ENCODE peak calls at places on chromosomes 6 and 20, in nine cellular contexts. X, S, C, U, R, K, O, Q and W are unnamed samples. For H3K9me3, the result is how much of the 10 kb centered on the place peaks cover.

GRCh38 chr20:46283426-46283825 is 24.9 kb downstream of the CDH22 start:
- DNase-seq in S (no peak), Q (no peak), R (no peak), C (no peak), O (no peak), U (no peak), K (no peak), X (no peak), W (peak)

GRCh38 chr6:37622639-37623038 is 75.0 kb downstream of the MDGA1 start:
- DNase-seq in C (peak), R (no peak), Q (no peak), U (no peak), S (no peak), O (no peak), X (no peak), K (no peak), W (no peak)

GRCh38 chr6:37239511-37239910 is 18.1 kb upstream of the TBC1D22B start:
- DNase-seq in K (no peak), U (no peak), R (no peak), Q (no peak), C (no peak), O (no peak), S (no peak), X (no peak), W (no peak)

GRCh38 chr20:4775322-4776078 is 53.8 kb downstream of the PRND start:
- DNase-seq in S (no peak), K (no peak), O (no peak), X (no peak), Q (no peak), R (no peak), U (no peak), C (no peak), W (no peak)

GRCh38 chr6:42104095-42104806 is 38.2 kb downstream of the C6orf132 start:
- DNase-seq in K (peak), U (peak), Q (peak), X (peak), C (peak), S (no peak), O (no peak), R (no peak), W (no peak)

GRCh38 chr6:135537782-135538301 is 40.3 kb upstream of the AHI1 start:
- DNase-seq in K (no peak), X (no peak), R (peak), U (peak), Q (no peak), C (peak), O (no peak), S (peak), W (peak)

GRCh38 chr6:150751296-150751695 is 114.2 kb upstream of the MTHFD1L start:
- DNase-seq in O (no peak), C (no peak), K (no peak), R (peak), X (no peak), U (no peak), Q (no peak), S (no peak), W (peak)

GRCh38 chr20:61449057-61449456 is 197.0 kb downstream of the CDH4 start:
- DNase-seq in Q (no peak), C (no peak), X (no peak), S (no peak), R (no peak), U (no peak), O (no peak), K (no peak), W (no peak)

GRCh38 chr6:156848123-156848522 is 70.9 kb downstream of the ARID1B start:
- DNase-seq in Q (no peak), U (no peak), K (peak), X (no peak), O (no peak), C (no peak), S (no peak), R (no peak), W (no peak)

GRCh38 chr6:122365775-122366403 is 33.6 kb upstream of the HSF2 start:
- DNase-seq in O (no peak), S (no peak), Q (no peak), X (no peak), K (no peak), R (no peak), U (no peak), C (no peak), W (no peak)

GRCh38 chr20:1871807-1872455 is 23.3 kb upstream of the SIRPA start:
- DNase-seq in S (no peak), U (no peak), K (no peak), R (no peak), Q (no peak), O (no peak), X (no peak), C (no peak), W (peak)

GRCh38 chr20:50562262-50562701 is 52.1 kb downstream of the PTPN1 start:
- DNase-seq in U (no peak), R (no peak), S (no peak), X (no peak), O (no peak), C (no peak), Q (no peak), K (no peak), W (no peak)

GRCh38 chr20:17499041-17499440 is 32.1 kb downstream of the BFSP1 start:
- DNase-seq in R (peak), C (no peak), S (no peak), O (no peak), Q (no peak), X (no peak), K (no peak), U (peak), W (no peak)

GRCh38 chr6:34232901-34233300 is 3.8 kb upstream of the HMGA1 start:
- DNase-seq in S (no peak), R (peak), U (no peak), O (no peak), K (no peak), Q (no peak), C (peak), X (no peak), W (peak)

GRCh38 chr6:142945446-142946180 is 637 bp upstream of the HIVEP2 start:
- DNase-seq in Q (no peak), R (no peak), X (peak), S (no peak), K (no peak), C (peak), U (no peak), O (peak), W (peak)

GRCh38 chr6:14147891-14148290 is 30.3 kb downstream of the CD83 start:
- DNase-seq in S (no peak), K (no peak), C (no peak), X (no peak), Q (no peak), O (no peak), R (no peak), U (no peak), W (no peak)

GRCh38 chr6:85278456-85279035 is 171.3 kb upstream of the NT5E start:
- DNase-seq in C (no peak), S (no peak), O (no peak), Q (no peak), U (no peak), R (no peak), K (no peak), X (no peak), W (no peak)

GRCh38 chr6:106460481-106460880 is 100.0 kb downstream of the CRYBG1 start:
- DNase-seq in O (no peak), U (no peak), K (no peak), C (no peak), R (no peak), Q (no peak), X (no peak), S (no peak), W (no peak)

GRCh38 chr20:9994676-9995075 is 40.1 kb upstream of the ANKEF1 start:
- DNase-seq in X (no peak), C (no peak), Q (no peak), R (no peak), U (no peak), O (no peak), K (no peak), S (no peak), W (no peak)

GRCh38 chr20:63624486-63624885 is 2.4 kb downstream of the GMEB2 start:
- DNase-seq in O (no peak), S (no peak), K (no peak), X (no peak), U (peak), Q (no peak), R (peak), C (peak), W (no peak)

GRCh38 chr6:144131248-144131709 is 19.0 kb upstream of the STX11 start:
- DNase-seq in R (peak), C (no peak), X (no peak), K (no peak), U (no peak), S (peak), O (no peak), Q (no peak), W (no peak)

GRCh38 chr6:52590634-52590985 is 13.8 kb upstream of the TRAM2 start:
- DNase-seq in K (no peak), C (no peak), Q (no peak), U (peak), R (peak), X (no peak), S (no peak), O (no peak), W (peak)

GRCh38 chr6:130794010-130794675 is 33.1 kb upstream of the SMLR1 start:
- DNase-seq in X (no peak), R (no peak), Q (no peak), S (no peak), K (no peak), C (peak), U (no peak), O (no peak), W (no peak)

GRCh38 chr6:154605207-154605877 is 94.9 kb upstream of the CNKSR3 start:
- DNase-seq in X (no peak), K (no peak), C (no peak), S (no peak), U (no peak), Q (no peak), R (no peak), O (no peak), W (no peak)

GRCh38 chr6:26233608-26234420 is 131.2 kb upstream of the BTN3A2 start:
- DNase-seq in R (peak), U (peak), K (peak), X (peak), S (no peak), Q (no peak), C (peak), O (no peak), W (peak)

GRCh38 chr20:35768731-35769664 is 2.8 kb upstream of the PHF20 start:
- DNase-seq in C (peak), Q (peak), R (peak), S (peak), K (peak), O (peak), U (peak), X (peak), W (peak)

GRCh38 chr6:8940356-8940755 is 505.0 kb upstream of the SLC35B3 start:
- DNase-seq in C (no peak), K (no peak), X (no peak), R (no peak), O (no peak), Q (no peak), S (no peak), U (no peak), W (peak)

GRCh38 chr20:5150226-5151076 is 23.6 kb downstream of the CDS2 start:
- DNase-seq in C (no peak), R (no peak), U (no peak), O (no peak), K (no peak), Q (no peak), S (no peak), X (peak), W (peak)

GRCh38 chr6:82419088-82419720 is 55.6 kb downstream of the TPBG start:
- DNase-seq in U (no peak), K (no peak), S (no peak), R (no peak), C (no peak), Q (no peak), O (no peak), X (no peak), W (no peak)

GRCh38 chr6:144653885-144654505 is 368.9 kb downstream of the UTRN start:
- DNase-seq in X (no peak), U (no peak), C (no peak), Q (no peak), R (no peak), S (no peak), K (no peak), O (no peak), W (no peak)

GRCh38 chr6:44415424-44415823 is 27.9 kb downstream of the CDC5L start:
- DNase-seq in Q (no peak), R (no peak), U (no peak), X (no peak), O (no peak), C (peak), K (no peak), S (no peak), W (no peak)

GRCh38 chr6:51855310-51856082 is 231.9 kb downstream of the PKHD1 start:
- DNase-seq in O (no peak), Q (no peak), C (peak), X (peak), S (peak), U (peak), R (peak), K (no peak), W (no peak)

GRCh38 chr6:80338201-80338836 is 231.8 kb downstream of the BCKDHB start:
- DNase-seq in C (peak), U (peak), X (peak), R (peak), K (peak), Q (peak), S (peak), O (peak), W (peak)

GRCh38 chr20:39107741-39108140 is 145.6 kb downstream of the DHX35 start:
- DNase-seq in Q (no peak), K (no peak), C (no peak), O (no peak), R (peak), X (peak), S (peak), U (no peak), W (no peak)

GRCh38 chr6:90714319-90714718 is 127.4 kb upstream of the MAP3K7 start:
- DNase-seq in C (no peak), Q (no peak), U (no peak), K (no peak), R (no peak), S (no peak), O (no peak), X (no peak), W (no peak)

GRCh38 chr6:65999288-65999791 is 292.3 kb upstream of the EYS start:
- DNase-seq in Q (no peak), C (no peak), R (no peak), K (no peak), X (no peak), O (no peak), U (no peak), S (no peak), W (no peak)

GRCh38 chr6:43760799-43761168 is 9.2 kb upstream of the VEGFA start:
- DNase-seq in R (no peak), S (no peak), O (no peak), X (no peak), Q (peak), U (no peak), C (no peak), K (no peak), W (no peak)

GRCh38 chr20:23147964-23148720 is 62.0 kb upstream of the CD93 start:
- DNase-seq in O (no peak), R (peak), S (peak), X (peak), K (peak), C (peak), U (peak), Q (no peak), W (peak)

GRCh38 chr6:170212956-170213636 is 77.8 kb downstream of the DLL1 start:
- DNase-seq in O (no peak), C (peak), S (no peak), X (peak), Q (no peak), K (no peak), R (no peak), U (no peak), W (no peak)

GRCh38 chr6:7473805-7474329 is 67.6 kb upstream of the DSP start:
- DNase-seq in S (no peak), O (peak), R (no peak), Q (no peak), U (no peak), X (no peak), K (no peak), C (no peak), W (no peak)

GRCh38 chr6:340991-341827 is 48.9 kb downstream of the DUSP22 start:
- DNase-seq in U (no peak), C (no peak), O (no peak), K (peak), S (no peak), R (no peak), X (peak), Q (peak), W (peak)

GRCh38 chr6:343226-343935 is 48.2 kb upstream of the IRF4 start:
- DNase-seq in Q (no peak), O (no peak), R (no peak), X (no peak), U (no peak), K (no peak), C (no peak), S (no peak), W (no peak)

GRCh38 chr6:340181-340955 is 48.1 kb downstream of the DUSP22 start:
- DNase-seq in O (no peak), R (no peak), Q (peak), C (no peak), K (no peak), S (no peak), U (no peak), X (no peak), W (no peak)

GRCh38 chr6:342832-343179 is 48.7 kb upstream of the IRF4 start:
- DNase-seq in C (no peak), R (no peak), S (no peak), X (no peak), Q (no peak), K (no peak), O (no peak), U (no peak), W (no peak)

DNA sequence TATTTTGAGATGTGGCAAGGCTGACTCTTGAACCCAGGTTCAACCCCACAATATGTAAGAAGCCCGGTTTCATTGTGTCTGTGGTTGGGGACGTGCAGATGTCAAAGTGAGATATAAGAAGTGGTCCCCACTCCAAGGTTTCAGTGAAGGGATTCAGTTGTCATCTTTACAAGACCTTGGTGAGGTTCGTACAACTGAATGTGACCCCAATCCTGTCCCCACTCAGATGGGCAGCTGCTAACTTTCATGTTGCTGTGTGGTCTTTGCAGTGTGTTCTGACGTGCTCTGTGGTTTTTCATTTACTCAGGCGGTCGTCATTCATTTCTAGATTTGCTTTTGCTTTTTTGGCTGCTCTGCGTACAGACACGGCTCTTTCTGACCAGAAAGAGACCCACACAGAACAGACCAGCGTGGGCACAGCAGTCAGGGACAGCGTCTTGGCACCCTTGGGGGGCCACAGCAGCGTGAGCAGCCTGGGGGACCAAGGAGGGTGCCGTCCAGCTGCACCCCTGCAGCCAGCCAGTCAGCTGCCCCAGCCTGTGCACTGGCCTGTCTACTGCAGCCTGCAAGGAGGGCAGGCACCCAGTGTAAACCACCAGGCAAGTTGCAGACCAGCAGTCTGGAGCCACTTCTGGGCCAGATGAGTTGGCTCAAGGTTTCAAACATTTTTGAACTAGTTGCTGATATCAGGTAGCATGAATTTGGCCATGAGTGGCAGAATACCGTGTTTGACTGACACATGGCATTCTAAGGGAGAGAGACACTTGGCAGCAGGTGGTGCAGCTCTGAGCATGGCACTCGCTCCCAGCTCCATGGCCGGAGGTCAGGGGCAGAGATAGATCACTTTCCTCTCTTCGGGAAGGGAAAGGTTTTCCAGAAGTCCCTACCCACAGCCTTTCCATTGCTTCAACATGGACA is 49.4 kb upstream of the IRF4 start:
- DNase-seq in S (no peak), K (no peak), O (no peak), U (no peak), C (no peak), Q (no peak), R (no peak), X (no peak), W (no peak)
- H3K9me3 ChIP-seq in S (under half), K (under half), O (under half), U (under half), C (under half), Q (under half), R (under half), X (under half), W (under half)

GRCh38 chr6:168599118-168599494 is 158.1 kb downstream of the SMOC2 start:
- DNase-seq in R (no peak), K (no peak), C (no peak), Q (no peak), U (no peak), S (no peak), X (no peak), O (no peak), W (no peak)
- H3K9me3 ChIP-seq in R (under half), K (under half), C (under half), Q (under half), U (under half), S (under half), X (under half), O (under half), W (under half)

GRCh38 chr6:83974409-83975050 is 59.0 kb upstream of the MRAP2 start:
- DNase-seq in U (no peak), R (no peak), K (no peak), C (no peak), X (no peak), O (no peak), S (no peak), Q (no peak), W (no peak)

GRCh38 chr6:83966539-83966938 is 67.0 kb upstream of the MRAP2 start:
- DNase-seq in K (no peak), S (no peak), O (no peak), R (no peak), Q (no peak), X (no peak), U (no peak), C (no peak), W (no peak)

GRCh38 chr6:83976037-83976755 is 57.4 kb upstream of the MRAP2 start:
- DNase-seq in O (no peak), C (no peak), Q (no peak), S (no peak), X (no peak), R (no peak), U (no peak), K (no peak), W (no peak)

GRCh38 chr6:83970582-83970981 is 63.0 kb upstream of the MRAP2 start:
- DNase-seq in K (no peak), R (no peak), Q (no peak), O (no peak), X (no peak), S (no peak), C (no peak), U (no peak), W (no peak)
- H3K9me3 ChIP-seq in K (under half), R (under half), Q (under half), O (under half), X (under half), S (under half), C (half or more), U (under half), W (under half)

GRCh38 chr6:22779062-22779461 is 209.7 kb downstream of the HDGFL1 start:
- DNase-seq in U (no peak), S (no peak), O (no peak), X (no peak), K (no peak), Q (no peak), R (no peak), C (no peak), W (no peak)
- H3K9me3 ChIP-seq in U (under half), S (under half), O (under half), X (under half), K (under half), Q (under half), R (under half), C (under half), W (under half)

DNA sequence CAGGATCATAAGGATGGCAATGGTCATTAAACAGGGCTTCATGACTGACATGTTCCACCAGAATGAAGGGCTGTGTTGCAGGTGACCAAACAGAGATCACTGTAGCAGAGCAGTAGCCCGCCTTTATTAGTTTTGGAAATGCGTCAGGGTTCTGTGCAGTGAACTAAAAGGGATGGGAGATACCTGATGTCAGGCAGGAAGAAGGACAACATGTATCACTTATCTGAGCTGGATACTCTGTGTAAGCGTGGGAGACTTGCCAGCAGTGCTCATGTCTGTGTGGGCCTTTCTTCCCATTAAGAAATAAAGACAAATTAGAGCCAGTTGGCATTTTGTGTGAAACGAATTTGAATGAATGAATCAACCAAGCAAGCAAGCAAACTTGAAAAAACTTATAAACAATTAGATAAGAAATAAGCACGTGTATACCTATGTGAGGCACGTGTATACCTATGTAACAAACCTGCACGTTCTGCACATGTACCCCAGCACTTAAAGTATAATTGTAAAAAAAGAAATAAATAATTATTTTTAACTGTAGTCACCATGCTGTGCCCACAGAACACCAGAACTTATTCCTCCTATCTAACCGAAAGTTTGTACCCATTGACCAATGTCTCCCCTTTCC is at the start of gene DEFB116:
- DNase-seq in S (no peak), O (no peak), Q (no peak), R (no peak), C (no peak), X (no peak), K (no peak), U (no peak), W (no peak)
- H3K9me3 ChIP-seq in S (under half), O (under half), Q (under half), R (under half), C (half or more), X (under half), K (under half), U (under half), W (under half)